ENCODE peak calls at places on chromosomes 1 and 21, in four cellular contexts. K is WTC11, E is K562, D is GM12878. N is an unnamed sample.

GRCh38 chr1:172742599-172743500 is 83.9 kb downstream of the FASLG start:
- DNase-seq in K (no peak), E (peak; percentile 51), D (no peak), N (peak; percentile 47)

GRCh38 chr1:220881918-220882891 is 3.0 kb downstream of the HLX start:
- DNase-seq in K (peak; percentile 92), E (no peak), D (no peak), N (no peak)

GRCh38 chr1:15975805-15976680 is at the start of gene ZBTB17:
- DNase-seq in K (peak; percentile 96), E (peak; percentile 97), D (peak; percentile 79), N (peak; percentile 97)

GRCh38 chr21:45362077-45362747 is 42.8 kb upstream of the COL18A1 start:
- DNase-seq in K (no peak), E (no peak), D (no peak), N (no peak)

GRCh38 chr1:205060746-205061145 is 17.7 kb downstream of the CNTN2 start:
- DNase-seq in K (no peak), E (no peak), D (no peak), N (no peak)

GRCh38 chr1:45924736-45925135 is 121.3 kb downstream of the MAST2 start:
- DNase-seq in K (no peak), E (no peak), D (no peak), N (no peak)

GRCh38 chr21:43354666-43355065 is 72.3 kb downstream of the SIK1 start:
- DNase-seq in K (no peak), E (no peak), D (no peak), N (no peak)

GRCh38 chr1:169595764-169596711 is 9.8 kb upstream of the F5 start:
- DNase-seq in K (peak; percentile 48), E (no peak), D (no peak), N (peak; percentile 47)

GRCh38 chr1:9518454-9518998 is 20.7 kb upstream of the SLC25A33 start:
- DNase-seq in K (no peak), E (no peak), D (no peak), N (no peak)

GRCh38 chr21:31282095-31282709 is 61.9 kb downstream of the TIAM1 start:
- DNase-seq in K (no peak), E (peak; percentile 40), D (no peak), N (no peak)

GRCh38 chr1:204127597-204128242 is 24.1 kb downstream of the ETNK2 start:
- DNase-seq in K (peak; percentile 69), E (peak; percentile 71), D (no peak), N (peak; percentile 83)

GRCh38 chr1:221921936-221922335 is 180.0 kb upstream of the DUSP10 start:
- DNase-seq in K (no peak), E (no peak), D (no peak), N (no peak)

GRCh38 chr1:4650486-4650885 is 3.9 kb upstream of the AJAP1 start:
- DNase-seq in K (no peak), E (no peak), D (no peak), N (no peak)

GRCh38 chr1:151401125-151401788 is 1.9 kb downstream of the PSMB4 start:
- DNase-seq in K (no peak), E (no peak), D (no peak), N (no peak)
- TF ChIP-seq SP1 in K (no peak), E (no peak), D (no peak), N (no peak)

GRCh38 chr1:224867715-224868114 is 61.8 kb upstream of the DNAH14 start:
- DNase-seq in K (no peak), E (no peak), D (no peak), N (no peak)
- TF ChIP-seq SP1 in K (no peak), E (no peak), D (no peak), N (no peak)

DNA sequence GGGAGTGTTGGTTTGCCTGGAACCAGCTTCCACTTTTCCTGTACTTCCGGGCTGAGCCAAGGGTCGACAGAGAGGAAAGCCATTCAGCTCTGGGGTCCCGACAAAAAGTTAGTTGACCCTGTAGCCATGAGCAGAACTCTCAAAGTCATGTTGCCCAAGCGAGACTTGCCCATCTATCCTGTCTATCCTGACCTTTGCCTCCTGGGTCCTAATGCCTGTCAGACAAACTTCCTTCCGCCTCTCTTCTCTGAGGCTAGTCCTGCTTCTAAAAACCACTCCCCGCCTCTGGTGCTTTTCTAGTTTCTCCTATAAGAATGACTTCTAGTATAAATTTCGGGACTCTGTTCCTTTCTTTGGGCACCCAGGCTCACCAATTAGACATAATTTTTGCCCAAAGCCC is 7.7 kb upstream of the PCP4L1 start:
- DNase-seq in K (no peak), E (no peak), D (no peak), N (no peak)
- TF ChIP-seq SP1 in K (no peak), E (no peak), D (no peak), N (no peak)

DNA sequence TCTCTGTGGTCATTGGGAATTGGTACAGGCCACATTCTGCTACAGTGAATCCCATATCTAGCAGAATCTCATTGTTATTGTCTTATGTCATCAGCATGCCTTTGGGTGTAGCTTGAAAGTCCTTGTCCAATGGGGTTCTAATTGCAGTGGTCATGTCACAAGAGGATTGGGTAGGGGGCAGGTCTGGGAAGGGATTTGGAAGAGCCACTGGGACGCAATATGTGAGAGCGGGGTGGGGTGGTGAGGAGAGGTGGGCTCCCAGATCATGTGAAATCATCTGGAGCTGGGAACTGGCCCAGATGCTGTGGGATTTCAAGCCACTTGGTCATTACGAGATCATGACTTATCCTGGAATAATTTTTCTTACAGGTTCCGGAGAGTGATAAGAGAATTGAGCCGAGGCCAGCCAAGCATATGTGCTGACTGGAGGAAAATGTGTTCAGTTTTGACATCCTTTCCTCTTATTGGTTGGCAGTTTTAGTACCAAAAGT is 16.3 kb downstream of the CNIH3 start:
- DNase-seq in K (no peak), E (no peak), D (no peak), N (no peak)
- TF ChIP-seq SP1 in K (no peak), E (no peak), D (no peak), N (no peak)